ENCODE peak calls at places on chromosome 9, in six cellular contexts. A, X, M, K, S and J are unnamed samples.

GRCh38 chr9:6855860-6856259 is 98.1 kb downstream of the KDM4C start:
- DNase-seq in A (no peak), X (no peak), M (no peak), K (no peak), S (no peak), J (no peak)

GRCh38 chr9:136044971-136045594 is 50.0 kb downstream of the NACC2 start:
- DNase-seq in A (no peak), X (no peak), M (no peak), K (no peak), S (no peak), J (no peak)

GRCh38 chr9:135023389-135023788 is 64.1 kb upstream of the OLFM1 start:
- DNase-seq in A (no peak), X (no peak), M (no peak), K (no peak), S (no peak), J (no peak)

GRCh38 chr9:38134578-38134977 is 65.6 kb upstream of the SHB start:
- DNase-seq in A (no peak), X (no peak), M (no peak), K (no peak), S (no peak), J (no peak)

GRCh38 chr9:75064307-75065025 is 23.5 kb downstream of the NMRK1 start:
- DNase-seq in A (no peak), X (no peak), M (no peak), K (no peak), S (no peak), J (no peak)

GRCh38 chr9:128033609-128034008 is 33.5 kb downstream of the NAIF1 start:
- DNase-seq in A (no peak), X (no peak), M (peak), K (no peak), S (no peak), J (no peak)

GRCh38 chr9:31639444-31639843 is 745.0 kb upstream of the ACO1 start:
- DNase-seq in A (no peak), X (no peak), M (no peak), K (no peak), S (no peak), J (no peak)

GRCh38 chr9:95031711-95032461 is 285.6 kb downstream of the FANCC start:
- DNase-seq in A (no peak), X (no peak), M (no peak), K (no peak), S (no peak), J (peak)

GRCh38 chr9:91433180-91433579 is 9.5 kb upstream of the NFIL3 start:
- DNase-seq in A (no peak), X (no peak), M (no peak), K (peak), S (no peak), J (no peak)

GRCh38 chr9:108100571-108100970 is 611.0 kb upstream of the KLF4 start:
- DNase-seq in A (no peak), X (no peak), M (no peak), K (no peak), S (no peak), J (no peak)
- H3K27ac ChIP-seq in A (no peak), X (no peak), M (no peak), K (no peak), S (no peak), J (no peak)

GRCh38 chr9:73061131-73061530 is 90.5 kb upstream of the ANXA1 start:
- DNase-seq in A (no peak), X (no peak), M (no peak), K (no peak), S (no peak), J (no peak)

GRCh38 chr9:73054091-73054490 is 97.6 kb upstream of the ANXA1 start:
- DNase-seq in A (no peak), X (no peak), M (no peak), K (no peak), S (no peak), J (no peak)

GRCh38 chr9:73059304-73059703 is 92.4 kb upstream of the ANXA1 start:
- DNase-seq in A (no peak), X (no peak), M (no peak), K (peak), S (no peak), J (no peak)

GRCh38 chr9:73053543-73053942 is 98.1 kb upstream of the ANXA1 start:
- DNase-seq in A (no peak), X (no peak), M (no peak), K (no peak), S (no peak), J (no peak)

DNA sequence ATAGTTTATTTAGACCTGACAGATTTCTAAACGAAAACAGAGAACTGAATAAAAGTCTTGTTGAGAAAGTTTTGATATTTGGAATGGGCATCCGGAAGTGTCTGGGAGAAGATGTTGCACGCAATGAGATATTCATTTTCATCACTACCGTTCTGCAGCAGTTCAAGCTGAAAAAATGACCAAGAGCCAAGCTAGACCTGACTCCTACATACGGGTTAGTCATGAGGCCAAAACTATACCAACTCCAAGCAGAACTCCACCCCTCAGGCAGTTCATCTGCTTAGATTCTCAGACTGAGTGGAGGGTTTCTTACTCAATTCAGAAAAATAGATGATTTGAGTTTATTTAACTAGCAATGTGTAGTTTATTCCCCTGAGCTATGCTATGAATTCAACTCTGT is 95.4 kb upstream of the ANXA1 start:
- DNase-seq in A (no peak), X (no peak), M (no peak), K (no peak), S (no peak), J (no peak)
- H3K27ac ChIP-seq in A (no peak), X (no peak), M (no peak), K (no peak), S (no peak), J (no peak)

GRCh38 chr9:123372766-123373446 is 16.9 kb downstream of the CRB2 start:
- DNase-seq in A (no peak), X (no peak), M (no peak), K (no peak), S (no peak), J (no peak)
- H3K27ac ChIP-seq in A (no peak), X (no peak), M (no peak), K (no peak), S (no peak), J (no peak)

DNA sequence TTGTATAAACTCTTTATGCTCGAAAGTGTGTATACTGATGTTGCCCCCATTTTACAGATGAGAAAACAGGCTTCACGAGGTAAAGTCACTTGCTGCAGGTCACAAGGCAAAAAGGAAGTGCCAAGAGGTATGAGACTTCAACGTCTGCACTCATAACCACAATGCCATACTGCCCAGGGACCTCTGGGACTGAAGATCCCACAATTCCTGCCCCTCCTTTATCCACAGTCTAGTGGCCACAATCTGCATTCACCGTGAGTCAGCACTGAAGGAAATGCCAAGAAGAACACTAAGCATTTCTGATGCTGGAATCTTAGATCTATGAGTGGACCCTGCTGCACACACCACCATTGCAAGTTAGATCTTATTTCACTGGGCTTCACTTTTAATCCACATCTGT is 37.3 kb downstream of the MED27 start:
- DNase-seq in A (no peak), X (no peak), M (no peak), K (peak), S (no peak), J (no peak)
- H3K27ac ChIP-seq in A (no peak), X (no peak), M (no peak), K (no peak), S (no peak), J (no peak)